ENCODE peak calls at places on chromosomes 2 and 18, in four cellular contexts. G is MG63, I is AG09309, R is nephron progenitor cell. S is an unnamed sample.

GRCh38 chr2:197777823-197778407 is 7.2 kb downstream of the BOLL start:
- DNase-seq in G (no peak), I (peak), R (peak), S (peak)

GRCh38 chr18:78899241-78899640 is 80.4 kb upstream of the SALL3 start:
- DNase-seq in G (no peak), R (no peak), I (no peak), S (no peak)

GRCh38 chr2:100239513-100240210 is 82.6 kb downstream of the LONRF2 start:
- DNase-seq in G (no peak), I (no peak), R (peak), S (no peak)

GRCh38 chr2:171814883-171815282 is 79.2 kb downstream of the SLC25A12 start:
- DNase-seq in R (no peak), I (no peak), G (no peak), S (no peak)

GRCh38 chr2:11923935-11924334 is 177.5 kb downstream of the LPIN1 start:
- DNase-seq in R (no peak), I (no peak), G (no peak), S (no peak)

GRCh38 chr2:189165656-189166380 is 13.7 kb downstream of the COL5A2 start:
- DNase-seq in R (no peak), G (no peak), I (no peak), S (no peak)

GRCh38 chr18:4352746-4353522 is 102.2 kb downstream of the DLGAP1 start:
- DNase-seq in I (no peak), R (peak), G (no peak), S (no peak)

GRCh38 chr2:4662161-4662779 is 958.9 kb downstream of the DCDC2C start:
- DNase-seq in R (no peak), I (no peak), G (no peak), S (no peak)

GRCh38 chr18:67514901-67515540 is 1.5 kb downstream of the DSEL start:
- DNase-seq in I (no peak), R (no peak), G (no peak), S (no peak)

GRCh38 chr2:211408485-211408884 is 852.1 kb downstream of the CPS1 start:
- DNase-seq in R (no peak), I (no peak), G (peak), S (no peak)

GRCh38 chr18:60019463-60019840 is 119.7 kb downstream of the PMAIP1 start:
- DNase-seq in I (peak), R (no peak), G (peak), S (peak)

GRCh38 chr18:49177812-49178211 is 227.0 kb upstream of the SMAD7 start:
- DNase-seq in I (peak), R (no peak), G (no peak), S (no peak)

GRCh38 chr2:229090231-229090630 is 180.9 kb downstream of the PID1 start:
- DNase-seq in R (no peak), I (no peak), G (peak), S (no peak)

GRCh38 chr2:65724752-65725151 is 292.4 kb upstream of the SPRED2 start:
- DNase-seq in G (no peak), R (no peak), I (no peak), S (no peak)

GRCh38 chr2:31420936-31421335 is 6.4 kb upstream of the XDH start:
- DNase-seq in R (no peak), I (peak), G (no peak), S (no peak)

GRCh38 chr18:64131314-64131713 is 17.6 kb downstream of the LINC00305 start:
- DNase-seq in I (no peak), G (no peak), R (no peak), S (no peak)

GRCh38 chr18:61414116-61414515 is 80.9 kb downstream of the CDH20 start:
- DNase-seq in R (no peak), G (no peak), I (no peak), S (no peak)

GRCh38 chr2:207182916-207183315 is 17.2 kb upstream of the KLF7 start:
- DNase-seq in G (no peak), R (no peak), I (no peak), S (no peak)

GRCh38 chr2:163735692-163736432 is at the start of gene FIGN:
- DNase-seq in G (peak), R (peak), I (peak), S (peak)

GRCh38 chr2:210461401-210461800 is 15.2 kb downstream of the LANCL1 start:
- DNase-seq in G (no peak), I (no peak), R (no peak), S (no peak)

GRCh38 chr2:130872276-130873125 is 35.8 kb downstream of the ARHGEF4 start:
- DNase-seq in G (no peak), I (no peak), R (no peak), S (no peak)

GRCh38 chr2:181004647-181005325 is 24.4 kb downstream of the UBE2E3 start:
- DNase-seq in R (no peak), G (no peak), I (no peak), S (no peak)

GRCh38 chr2:163657257-163657656 is 78.6 kb downstream of the FIGN start:
- DNase-seq in G (peak), I (no peak), R (no peak), S (no peak)

GRCh38 chr18:6752200-6752873 is 22.8 kb downstream of the ARHGAP28 start:
- DNase-seq in I (peak), R (no peak), G (no peak), S (no peak)

GRCh38 chr2:25122367-25122766 is 46.0 kb downstream of the POMC start:
- DNase-seq in G (no peak), R (no peak), I (no peak), S (no peak)

S was measured in GM04503.